ENCODE peak calls at places on chromosomes 5 and 9, in five cellular contexts. F is fibroblast of lung, D is GM20000, N is fibroblast of the aortic adventitia, M is spleen. R is an unnamed sample.

GRCh38 chr9:8817335-8817734 is 1017.8 kb upstream of the DMAC1 start:
- DNase-seq in F (no peak), D (no peak), M (no peak), N (no peak), R (no peak)

GRCh38 chr5:134289509-134290113 is 63.7 kb upstream of the PPP2CA start:
- DNase-seq in D (peak), N (peak), F (peak), M (no peak), R (peak)

GRCh38 chr9:128408963-128409431 is 11.7 kb upstream of the CERCAM start:
- DNase-seq in N (no peak), D (no peak), M (no peak), F (no peak), R (peak)

GRCh38 chr5:109407913-109408312 is 1.9 kb downstream of the PJA2 start:
- DNase-seq in D (peak), F (no peak), N (no peak), M (no peak), R (no peak)

GRCh38 chr5:51987679-51988209 is 604.5 kb downstream of the ISL1 start:
- DNase-seq in N (no peak), M (no peak), D (no peak), F (no peak), R (no peak)

GRCh38 chr5:74632947-74633356 is 7.6 kb downstream of the ENC1 start:
- DNase-seq in D (peak), M (no peak), F (peak), N (peak), R (no peak)

GRCh38 chr5:112475747-112476435 is 56.8 kb upstream of the EPB41L4A start:
- DNase-seq in N (no peak), F (peak), D (no peak), M (no peak), R (no peak)

GRCh38 chr9:129568560-129569505 is 52.1 kb downstream of the C9orf50 start:
- DNase-seq in N (no peak), D (peak), M (no peak), F (peak), R (peak)

GRCh38 chr5:42813533-42813932 is 1.8 kb upstream of the SELENOP start:
- DNase-seq in N (no peak), M (no peak), F (no peak), D (no peak), R (peak)

GRCh38 chr9:80884180-80884579 is 805.2 kb downstream of the TLE1 start:
- DNase-seq in F (no peak), N (no peak), D (no peak), M (no peak), R (no peak)

GRCh38 chr5:144247131-144247530 is 76.5 kb downstream of the KCTD16 start:
- DNase-seq in D (no peak), F (no peak), M (no peak), N (no peak), R (peak)

GRCh38 chr5:172897691-172898512 is 61.3 kb upstream of the RPL26L1 start:
- DNase-seq in D (no peak), M (no peak), F (peak), N (peak), R (peak)

GRCh38 chr9:83544002-83544698 is 5.9 kb upstream of the FRMD3 start:
- DNase-seq in M (no peak), N (peak), F (peak), D (peak), R (peak)

GRCh38 chr9:2158111-2158610 is 143.0 kb downstream of the SMARCA2 start:
- DNase-seq in D (peak), M (peak), N (peak), F (peak), R (peak)

GRCh38 chr5:96067251-96067650 is 105.6 kb upstream of the ELL2 start:
- DNase-seq in N (no peak), M (no peak), D (no peak), F (peak), R (no peak)

GRCh38 chr5:155092318-155092717 is 78.8 kb downstream of the KIF4B start:
- DNase-seq in D (no peak), N (no peak), M (no peak), F (no peak), R (no peak)

GRCh38 chr9:34663296-34663590 is 786 bp upstream of the CCL27 start:
- DNase-seq in N (no peak), D (no peak), M (no peak), F (no peak), R (no peak)

GRCh38 chr9:34408173-34408572 is 31.5 kb upstream of the MYORG start:
- DNase-seq in F (no peak), N (no peak), M (no peak), D (no peak), R (no peak)

GRCh38 chr9:117116084-117116483 is 298.8 kb downstream of the ASTN2 start:
- DNase-seq in M (no peak), N (no peak), F (peak), D (peak), R (no peak)

GRCh38 chr9:37531699-37532098 is 44.5 kb downstream of the FBXO10 start:
- DNase-seq in M (no peak), N (no peak), D (peak), F (no peak), R (no peak)

GRCh38 chr9:90801507-90802289 is at the start of gene SYK:
- DNase-seq in M (peak), D (peak), N (no peak), F (no peak), R (peak)

GRCh38 chr9:15735083-15735974 is 182.5 kb downstream of the CCDC171 start:
- DNase-seq in N (peak), F (peak), D (no peak), M (no peak), R (no peak)

GRCh38 chr9:137275203-137275936 is 2.2 kb upstream of the TOR4A start:
- DNase-seq in N (no peak), D (no peak), F (no peak), M (peak), R (no peak)

GRCh38 chr9:124708633-124709032 is 62.5 kb downstream of the NR6A1 start:
- DNase-seq in N (peak), D (no peak), F (peak), M (no peak), R (no peak)

GRCh38 chr9:93117924-93118862 is 15.9 kb downstream of the NINJ1 start:
- DNase-seq in D (no peak), N (no peak), M (peak), F (no peak), R (no peak)

GRCh38 chr5:84249918-84250635 is 134.6 kb downstream of the EDIL3 start:
- DNase-seq in M (no peak), F (peak), D (no peak), N (peak), R (no peak)

GRCh38 chr9:13033959-13034695 is 245.4 kb downstream of the MPDZ start:
- DNase-seq in M (no peak), D (peak), F (peak), N (peak), R (peak)

GRCh38 chr9:128552744-128553221 is 396 bp downstream of the SPTAN1 start:
- DNase-seq in D (no peak), F (peak), N (no peak), M (peak), R (peak)

GRCh38 chr5:1105350-1106265 is 6.3 kb downstream of the SLC12A7 start:
- DNase-seq in M (no peak), N (peak), F (no peak), D (peak), R (no peak)

GRCh38 chr9:112174965-112175795 is at the start of gene SUSD1:
- DNase-seq in N (peak), D (peak), F (peak), M (peak), R (peak)

GRCh38 chr5:92956886-92957285 is 624.1 kb downstream of the NR2F1-AS1 start:
- DNase-seq in N (no peak), D (no peak), F (peak), M (no peak), R (no peak)

GRCh38 chr5:151084363-151084762 is 3.5 kb upstream of the TNIP1 start:
- DNase-seq in N (no peak), F (no peak), M (peak), D (no peak), R (no peak)

GRCh38 chr5:151080620-151081425 is at the start of gene TNIP1:
- DNase-seq in N (peak), D (peak), M (peak), F (peak), R (peak)

GRCh38 chr5:151082976-151083651 is 2.3 kb upstream of the TNIP1 start:
- DNase-seq in M (peak), N (no peak), F (peak), D (no peak), R (no peak)

GRCh38 chr5:151081426-151082273 is 816 bp upstream of the TNIP1 start:
- DNase-seq in M (peak), F (no peak), D (no peak), N (no peak), R (no peak)

DNA sequence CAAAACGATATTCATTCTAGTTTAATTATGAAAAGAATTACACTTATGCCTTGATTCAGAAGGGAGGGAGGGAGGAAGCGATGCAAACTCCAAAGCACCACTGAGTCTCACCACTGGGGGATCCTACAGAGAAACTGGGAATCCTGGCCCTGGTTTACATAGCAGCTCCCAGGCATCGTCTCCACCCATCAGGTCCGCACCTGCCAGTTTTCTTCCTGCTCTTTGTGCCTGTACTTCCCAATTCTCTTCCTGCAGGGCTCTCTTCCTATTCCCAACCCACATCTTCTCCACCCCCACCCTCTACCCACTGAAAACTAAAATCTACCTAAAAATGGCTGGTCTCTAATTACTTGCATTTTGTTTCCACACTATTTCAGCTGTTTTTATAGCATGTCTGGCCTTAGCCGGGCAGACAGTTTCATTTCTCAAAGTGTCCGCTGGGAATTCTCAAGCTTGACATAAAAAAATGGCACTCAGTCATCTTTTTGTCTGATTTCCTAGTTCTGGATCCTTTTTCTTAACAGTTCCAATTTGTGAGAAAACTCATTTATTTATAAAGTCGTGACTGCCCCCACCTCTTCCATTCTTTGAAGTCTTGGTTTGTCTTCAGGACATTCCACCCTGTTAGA is 1.6 kb upstream of the TNIP1 start:
- DNase-seq in N (no peak), M (peak), D (no peak), F (no peak), R (no peak)
- TF ChIP-seq CTCF in N (peak), M (peak), D (no peak), F (no peak), R (peak)

GRCh38 chr9:122126340-122127333 is 32.9 kb downstream of the NDUFA8 start:
- DNase-seq in D (no peak), F (peak), N (peak), M (no peak), R (peak)
- TF ChIP-seq CTCF in D (no peak), F (peak), N (no peak), M (no peak), R (no peak)

GRCh38 chr9:4327504-4328191 is 27.8 kb upstream of the GLIS3 start:
- DNase-seq in D (no peak), M (no peak), N (peak), F (peak), R (no peak)
- TF ChIP-seq CTCF in D (no peak), M (no peak), N (no peak), F (no peak), R (no peak)

DNA sequence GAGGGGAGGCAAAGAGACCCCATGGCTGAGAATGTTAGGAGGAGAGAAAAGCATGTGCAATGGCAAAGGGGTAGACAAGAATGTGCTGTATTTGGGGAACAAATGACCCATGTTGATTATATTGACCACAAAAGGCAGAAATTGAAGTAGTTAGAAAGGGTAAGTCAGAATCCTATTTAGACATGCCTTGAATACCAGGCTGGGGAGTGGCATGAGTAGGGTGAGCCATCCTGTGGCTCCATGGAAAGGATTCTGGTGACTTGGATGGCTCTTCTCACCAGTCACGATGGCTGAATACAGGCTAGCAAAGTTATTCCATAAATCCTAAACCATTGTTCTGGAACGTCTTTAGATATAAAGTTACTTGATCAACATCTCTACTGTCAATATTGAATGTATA is 73.4 kb upstream of the MEF2C start:
- DNase-seq in N (no peak), D (no peak), M (no peak), F (peak), R (no peak)
- TF ChIP-seq CTCF in N (no peak), D (no peak), M (no peak), F (no peak), R (no peak)

DNA sequence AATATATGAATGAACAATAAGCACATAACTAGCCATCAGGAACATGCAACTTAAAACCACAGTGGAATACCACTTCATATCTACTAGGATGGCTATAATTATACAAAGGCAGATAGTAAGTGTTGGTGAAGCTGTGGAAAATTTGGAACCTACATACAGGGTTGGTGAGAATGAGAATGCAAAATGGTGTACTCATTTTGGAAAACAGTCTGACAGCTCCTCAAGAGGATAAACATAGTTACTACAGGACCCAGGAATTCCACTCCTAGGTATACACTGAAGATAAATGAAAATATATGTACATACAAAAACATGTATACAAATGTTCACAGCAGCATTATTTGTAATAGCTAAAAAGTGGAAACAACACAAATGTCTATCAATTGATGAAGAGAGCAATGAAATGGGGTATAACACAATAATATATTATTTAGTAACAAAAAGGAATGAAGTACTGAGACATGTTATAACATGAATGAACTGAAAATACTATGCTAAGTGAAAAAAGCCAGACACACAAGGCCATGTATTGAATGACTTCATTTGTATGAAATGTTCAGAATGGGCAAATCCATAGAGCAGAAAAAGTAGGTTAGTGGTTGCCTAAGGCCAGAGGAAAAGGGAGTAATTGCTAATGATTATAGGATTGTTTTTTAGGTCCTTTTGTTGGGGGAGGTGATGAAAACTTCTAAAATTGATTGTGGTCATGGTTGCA is 31.2 kb upstream of the CDK5RAP2 start:
- DNase-seq in N (no peak), M (no peak), F (no peak), D (no peak), R (no peak)
- TF ChIP-seq CTCF in N (peak), M (no peak), F (no peak), D (no peak), R (peak)

DNA sequence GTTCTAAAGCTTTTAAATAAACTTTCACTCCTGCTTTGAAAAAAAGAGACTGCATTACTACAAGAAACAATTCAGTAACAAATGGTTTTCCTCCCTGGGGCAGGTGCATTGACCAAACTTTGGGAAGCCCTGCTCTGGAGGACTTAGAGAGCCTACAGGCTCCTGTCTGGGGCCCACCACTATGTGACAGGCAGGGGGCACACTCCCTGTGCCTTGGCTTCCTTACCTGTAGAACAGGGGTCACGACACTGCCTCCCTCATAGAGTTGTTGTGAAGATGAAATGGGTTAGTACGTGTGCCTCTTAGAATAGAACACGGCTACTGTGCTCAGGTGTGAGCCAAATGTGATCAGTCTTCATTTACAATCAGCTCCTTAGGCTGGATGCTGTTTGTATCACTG is 130.1 kb downstream of the GPBP1 start:
- DNase-seq in N (no peak), F (no peak), M (no peak), D (no peak), R (no peak)
- TF ChIP-seq CTCF in N (peak), F (no peak), M (no peak), D (no peak), R (no peak)

GRCh38 chr9:127161081-127161621 is 38.7 kb upstream of the ANGPTL2 start:
- DNase-seq in N (no peak), F (no peak), M (no peak), D (no peak), R (no peak)

GRCh38 chr9:127162567-127163365 is 40.3 kb upstream of the ANGPTL2 start:
- DNase-seq in F (no peak), D (no peak), M (no peak), N (no peak), R (no peak)

GRCh38 chr9:127162046-127162445 is 39.6 kb upstream of the ANGPTL2 start:
- DNase-seq in F (no peak), N (no peak), M (no peak), D (no peak), R (no peak)

GRCh38 chr9:127159949-127160610 is 37.6 kb upstream of the ANGPTL2 start:
- DNase-seq in N (no peak), D (no peak), F (no peak), M (no peak), R (no peak)

GRCh38 chr9:127158995-127159801 is 36.8 kb upstream of the ANGPTL2 start:
- DNase-seq in N (peak), D (no peak), M (no peak), F (peak), R (no peak)
- TF ChIP-seq CTCF in N (peak), D (no peak), M (no peak), F (peak), R (no peak)

DNA sequence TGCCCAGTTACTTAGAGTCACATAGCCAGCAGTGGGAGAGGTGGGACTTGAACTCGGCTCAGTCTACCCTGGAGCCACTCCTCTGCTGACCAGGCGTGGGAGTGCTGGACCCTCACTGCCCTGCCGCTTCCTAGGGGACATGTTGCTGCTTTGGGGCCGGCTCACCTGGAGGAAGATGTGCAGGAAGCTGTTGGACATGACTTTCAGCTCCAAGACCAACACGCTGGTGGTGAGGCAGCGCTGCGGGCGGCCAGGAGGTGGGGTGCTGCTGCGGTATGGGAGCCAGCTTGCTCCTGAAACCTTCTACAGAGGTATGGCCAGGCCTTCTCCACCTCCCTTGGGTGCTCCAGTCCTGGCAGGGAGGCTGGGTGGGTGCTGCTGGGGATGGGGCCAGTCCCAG is 3.4 kb upstream of the CACFD1 start:
- DNase-seq in F (no peak), M (no peak), N (no peak), D (no peak), R (no peak)
- TF ChIP-seq CTCF in F (no peak), M (no peak), N (no peak), D (no peak), R (no peak)

GRCh38 chr5:179212870-179213269 is 132.4 kb downstream of the ADAMTS2 start:
- DNase-seq in N (no peak), F (no peak), M (no peak), D (no peak), R (no peak)
- TF ChIP-seq CTCF in N (no peak), F (peak), M (no peak), D (no peak), R (no peak)

R was measured in nephron progenitor cell.